ENCODE peak calls at places on chromosomes 11 and 22, in ten cellular contexts. A, U, Y, J, I, V, N, G, B and W are unnamed samples. For H3K4me1, the result is how much of the 10 kb centered on the place peaks cover.

GRCh38 chr22:28894320-28894719 is 10.9 kb downstream of the ZNRF3 start:
- DNase-seq in Y (peak), U (peak), A (no peak), G (no peak), I (no peak), V (no peak), N (no peak), J (no peak), B (no peak), W (no peak)

GRCh38 chr11:129354688-129355087 is 21.0 kb upstream of the BARX2 start:
- DNase-seq in U (no peak), Y (no peak), A (no peak), B (no peak), J (no peak), N (no peak), G (no peak), I (no peak), V (no peak), W (no peak)

GRCh38 chr11:12087075-12087775 is 23.2 kb upstream of the MICAL2 start:
- DNase-seq in I (no peak), V (no peak), J (no peak), A (no peak), Y (no peak), N (no peak), B (no peak), G (peak), U (peak), W (peak)

GRCh38 chr11:2169001-2169370 is 2.6 kb downstream of the TH start:
- DNase-seq in V (no peak), I (no peak), Y (no peak), J (no peak), U (no peak), G (no peak), A (no peak), N (no peak), B (no peak), W (no peak)

GRCh38 chr22:46399625-46400024 is 64.1 kb downstream of the TRMU start:
- DNase-seq in U (no peak), I (no peak), Y (no peak), J (no peak), G (no peak), B (no peak), V (no peak), N (no peak), A (no peak), W (no peak)

GRCh38 chr11:132838621-132839020 is 693.7 kb downstream of the OPCML start:
- DNase-seq in J (no peak), I (no peak), V (no peak), A (no peak), B (no peak), N (peak), Y (no peak), G (peak), U (no peak), W (peak)

GRCh38 chr11:8728566-8728965 is 46.0 kb downstream of the RPL27A start:
- DNase-seq in G (peak), I (no peak), Y (no peak), A (no peak), N (no peak), J (no peak), B (no peak), V (no peak), U (no peak), W (peak)

GRCh38 chr11:101860694-101861371 is 54.0 kb upstream of the CEP126 start:
- DNase-seq in J (no peak), Y (peak), U (no peak), G (peak), A (peak), V (peak), B (peak), I (peak), N (peak), W (peak)

GRCh38 chr22:38843201-38843715 is 570 bp downstream of the NPTXR start:
- DNase-seq in J (no peak), Y (peak), U (peak), N (peak), B (peak), A (peak), G (peak), I (no peak), V (peak), W (peak)

GRCh38 chr11:113407163-113407562 is 19.6 kb downstream of the ANKK1 start:
- DNase-seq in Y (no peak), B (no peak), A (no peak), U (peak), V (no peak), I (no peak), N (no peak), G (no peak), J (no peak), W (no peak)

GRCh38 chr11:124870430-124870829 is 5.2 kb downstream of the ROBO3 start:
- DNase-seq in B (no peak), N (no peak), V (no peak), Y (no peak), G (no peak), I (no peak), U (no peak), A (no peak), J (no peak), W (no peak)

GRCh38 chr11:13169709-13170108 is 107.9 kb upstream of the BMAL1 start:
- DNase-seq in U (no peak), A (no peak), G (peak), V (no peak), I (no peak), J (no peak), B (no peak), N (peak), Y (no peak), W (peak)

GRCh38 chr11:80698646-80699045 is 1257.8 kb upstream of the TENM4 start:
- DNase-seq in I (no peak), U (no peak), V (no peak), G (no peak), A (no peak), Y (no peak), J (no peak), B (no peak), N (no peak), W (no peak)

GRCh38 chr11:128884703-128885338 is 6.3 kb upstream of the KCNJ5 start:
- DNase-seq in Y (peak), G (peak), V (peak), I (no peak), J (no peak), U (no peak), A (peak), B (no peak), N (peak), W (peak)

DNA sequence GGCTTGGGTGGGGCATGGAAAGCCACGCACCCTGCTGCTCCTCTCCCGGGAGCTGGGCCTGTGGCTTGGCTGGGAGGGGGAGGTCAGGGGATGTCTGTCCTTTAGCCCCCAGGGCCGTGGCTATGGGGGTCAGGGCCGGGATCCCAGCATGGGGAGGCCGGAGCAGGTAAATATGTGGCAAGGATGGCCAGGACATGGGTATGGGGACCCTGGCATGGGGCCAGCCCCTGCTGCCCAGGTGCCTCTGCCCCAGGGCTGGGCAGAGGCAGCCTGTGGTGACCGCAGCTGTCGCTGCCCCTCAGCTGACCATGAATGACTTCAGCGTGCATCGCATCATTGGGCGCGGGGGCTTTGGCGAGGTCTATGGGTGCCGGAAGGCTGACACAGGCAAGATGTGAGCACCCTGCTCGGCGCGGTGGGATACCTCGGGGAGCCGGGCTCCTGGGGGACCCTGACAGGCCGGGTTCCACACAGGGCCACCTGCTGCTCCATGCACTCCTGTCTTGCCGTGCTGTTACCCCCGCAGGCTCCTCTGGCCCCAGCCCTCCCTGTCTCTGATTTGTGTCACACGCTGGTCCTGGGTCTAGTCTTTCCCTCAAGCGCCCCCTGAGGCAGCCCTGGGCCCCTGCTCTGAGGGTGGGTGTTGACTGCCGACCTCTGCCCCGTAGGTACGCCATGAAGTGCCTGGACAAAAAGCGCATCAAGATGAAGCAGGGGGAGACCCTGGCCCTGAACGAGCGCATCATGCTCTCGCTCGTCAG is 8.1 kb upstream of the ANKRD13D start:
- DNase-seq in B (peak), V (no peak), U (peak), I (no peak), A (no peak), Y (no peak), J (no peak), N (no peak), G (no peak), W (no peak)
- H3K4me1 ChIP-seq in B (under half), V (half or more), U (half or more), I (under half), A (under half), Y (under half), J (under half), N (under half), G (under half), W (under half)

GRCh38 chr22:24156146-24156914 is 25.0 kb upstream of the SUSD2 start:
- DNase-seq in Y (no peak), U (peak), I (no peak), B (peak), A (no peak), G (peak), J (no peak), V (peak), N (peak), W (peak)

GRCh38 chr22:24154826-24155225 is 26.5 kb upstream of the SUSD2 start:
- DNase-seq in U (no peak), V (no peak), N (no peak), Y (no peak), I (no peak), G (no peak), A (no peak), J (no peak), B (no peak), W (no peak)

GRCh38 chr22:24153959-24154358 is 27.3 kb upstream of the SUSD2 start:
- DNase-seq in A (no peak), I (no peak), G (no peak), U (no peak), Y (no peak), B (no peak), V (no peak), J (no peak), N (no peak), W (no peak)

GRCh38 chr22:24156915-24157782 is 24.1 kb upstream of the SUSD2 start:
- DNase-seq in I (peak), N (peak), G (peak), U (peak), B (peak), J (peak), A (peak), V (peak), Y (peak), W (peak)

GRCh38 chr22:24155597-24156145 is 25.6 kb upstream of the SUSD2 start:
- DNase-seq in N (peak), V (peak), Y (peak), I (no peak), G (peak), U (peak), J (no peak), A (peak), B (peak), W (peak)
- H3K4me1 ChIP-seq in N (half or more), V (half or more), Y (under half), I (under half), G (under half), U (under half), J (under half), A (under half), B (under half), W (under half)

DNA sequence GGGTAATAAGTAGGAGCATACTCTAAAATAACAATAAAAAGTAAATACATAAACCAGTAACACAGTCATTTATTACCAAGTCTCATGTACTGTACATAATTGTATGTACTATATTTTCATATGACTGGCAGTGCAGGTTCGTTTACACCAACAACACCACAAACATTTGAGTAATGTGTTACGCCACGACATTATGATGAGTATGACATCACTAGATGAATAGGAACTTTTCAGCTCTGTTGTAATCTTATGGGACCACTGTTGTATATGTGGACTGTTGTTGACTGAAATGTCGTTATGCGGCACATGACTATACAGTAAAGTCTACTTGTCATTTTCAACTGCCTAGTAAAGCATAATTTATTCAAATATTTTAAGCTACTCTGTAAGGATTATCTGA is 18.6 kb downstream of the KIF18A start:
- DNase-seq in A (no peak), Y (no peak), B (no peak), G (no peak), J (no peak), U (no peak), I (no peak), V (no peak), N (no peak), W (no peak)
- H3K4me1 ChIP-seq in A (under half), Y (under half), B (under half), G (under half), J (under half), U (under half), I (under half), V (under half), N (under half), W (under half)

GRCh38 chr11:17015639-17016125 is 1.5 kb upstream of the PLEKHA7 start:
- DNase-seq in G (no peak), B (no peak), Y (no peak), A (no peak), N (peak), V (no peak), I (no peak), U (no peak), J (no peak), W (no peak)
- H3K4me1 ChIP-seq in G (under half), B (under half), Y (under half), A (half or more), N (under half), V (under half), I (under half), U (under half), J (under half), W (under half)